ENCODE peak calls at places on chromosomes 1 and 21, in five cellular contexts. One of them, this sample, is unnamed. For H3K4me1, the result is how much of the 10 kb centered on the place peaks cover.

GRCh38 chr1:169509354-169509753 is 23.6 kb upstream of the SLC19A2 start:
- DNase-seq in adrenal gland: no peak
- DNase-seq in aorta: no peak
- DNase-seq in GM12878: no peak
- DNase-seq in foreskin keratinocyte: no peak
- DNase-seq in this sample: no peak

GRCh38 chr1:27296773-27297214 is 25.2 kb upstream of the TMEM222 start:
- DNase-seq in adrenal gland: peak
- DNase-seq in aorta: peak
- DNase-seq in GM12878: no peak
- DNase-seq in foreskin keratinocyte: peak
- DNase-seq in this sample: peak

GRCh38 chr1:224266105-224266935 is 63.7 kb downstream of the NVL start:
- DNase-seq in adrenal gland: no peak
- DNase-seq in aorta: no peak
- DNase-seq in GM12878: peak
- DNase-seq in foreskin keratinocyte: peak
- DNase-seq in this sample: no peak

GRCh38 chr1:168945870-168946269 is 160.6 kb upstream of the ATP1B1 start:
- DNase-seq in adrenal gland: peak
- DNase-seq in aorta: peak
- DNase-seq in GM12878: no peak
- DNase-seq in foreskin keratinocyte: no peak
- DNase-seq in this sample: no peak

GRCh38 chr1:67838180-67838912 is 5.1 kb upstream of the GNG12 start:
- DNase-seq in adrenal gland: peak
- DNase-seq in aorta: no peak
- DNase-seq in GM12878: no peak
- DNase-seq in foreskin keratinocyte: peak
- DNase-seq in this sample: peak

GRCh38 chr1:241475688-241476087 is 43.9 kb downstream of the FH start:
- DNase-seq in adrenal gland: no peak
- DNase-seq in aorta: no peak
- DNase-seq in GM12878: no peak
- DNase-seq in foreskin keratinocyte: peak
- DNase-seq in this sample: no peak

GRCh38 chr1:113890816-113891215 is 3.4 kb upstream of the BCL2L15 start:
- DNase-seq in adrenal gland: no peak
- DNase-seq in aorta: no peak
- DNase-seq in GM12878: no peak
- DNase-seq in foreskin keratinocyte: no peak
- DNase-seq in this sample: no peak

GRCh38 chr1:172269644-172270043 is 150.8 kb upstream of the C1orf105 start:
- DNase-seq in adrenal gland: no peak
- DNase-seq in aorta: no peak
- DNase-seq in GM12878: no peak
- DNase-seq in foreskin keratinocyte: peak
- DNase-seq in this sample: no peak

GRCh38 chr1:54120698-54121481 is 31.9 kb downstream of the CDCP2 start:
- DNase-seq in adrenal gland: no peak
- DNase-seq in aorta: no peak
- DNase-seq in GM12878: no peak
- DNase-seq in foreskin keratinocyte: no peak
- DNase-seq in this sample: no peak

GRCh38 chr1:185375583-185375982 is 58.5 kb upstream of the IVNS1ABP start:
- DNase-seq in adrenal gland: peak
- DNase-seq in aorta: peak
- DNase-seq in GM12878: no peak
- DNase-seq in foreskin keratinocyte: peak
- DNase-seq in this sample: no peak

GRCh38 chr1:119827010-119827409 is 15.8 kb upstream of the REG4 start:
- DNase-seq in adrenal gland: no peak
- DNase-seq in aorta: no peak
- DNase-seq in GM12878: no peak
- DNase-seq in foreskin keratinocyte: no peak
- DNase-seq in this sample: no peak

GRCh38 chr1:110337704-110338199 is 1.4 kb upstream of the RBM15 start:
- DNase-seq in adrenal gland: peak
- DNase-seq in aorta: peak
- DNase-seq in GM12878: no peak
- DNase-seq in foreskin keratinocyte: no peak
- DNase-seq in this sample: peak

GRCh38 chr1:84442256-84442655 is 36.8 kb upstream of the RPF1 start:
- DNase-seq in adrenal gland: no peak
- DNase-seq in aorta: no peak
- DNase-seq in GM12878: peak
- DNase-seq in foreskin keratinocyte: peak
- DNase-seq in this sample: no peak

GRCh38 chr1:163131981-163132380 is 62.8 kb downstream of the RGS4 start:
- DNase-seq in adrenal gland: no peak
- DNase-seq in aorta: no peak
- DNase-seq in GM12878: no peak
- DNase-seq in foreskin keratinocyte: no peak
- DNase-seq in this sample: no peak

DNA sequence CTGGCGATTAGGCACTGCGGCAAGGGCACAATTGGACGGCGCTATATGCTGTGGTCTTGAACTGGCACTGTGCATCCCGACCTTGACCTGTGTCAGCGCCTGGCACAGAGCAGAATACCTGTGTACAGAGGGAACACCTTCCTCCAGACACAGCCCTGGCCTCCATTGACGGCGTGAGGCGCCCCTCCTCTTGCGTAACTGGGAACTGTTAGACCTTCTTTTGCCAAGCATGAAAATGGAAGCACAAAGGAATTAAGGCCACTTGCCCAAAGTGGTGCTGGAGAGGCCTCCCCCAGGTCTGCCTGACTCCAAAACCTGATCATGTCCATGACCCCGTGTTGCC is 6.8 kb upstream of the AGTRAP start:
- DNase-seq in adrenal gland: no peak
- DNase-seq in aorta: no peak
- DNase-seq in GM12878: no peak
- DNase-seq in foreskin keratinocyte: no peak
- DNase-seq in this sample: no peak
- H3K4me1 ChIP-seq in adrenal gland: under half
- H3K4me1 ChIP-seq in aorta: under half
- H3K4me1 ChIP-seq in GM12878: under half
- H3K4me1 ChIP-seq in foreskin keratinocyte: under half
- H3K4me1 ChIP-seq in this sample: under half

GRCh38 chr21:14675774-14676530 is 129.8 kb upstream of the SAMSN1 start:
- DNase-seq in adrenal gland: no peak
- DNase-seq in aorta: no peak
- DNase-seq in GM12878: peak
- DNase-seq in foreskin keratinocyte: no peak
- DNase-seq in this sample: no peak

GRCh38 chr21:14673649-14674048 is 127.5 kb upstream of the SAMSN1 start:
- DNase-seq in adrenal gland: no peak
- DNase-seq in aorta: no peak
- DNase-seq in GM12878: no peak
- DNase-seq in foreskin keratinocyte: no peak
- DNase-seq in this sample: no peak

GRCh38 chr21:14677639-14678179 is 131.6 kb upstream of the SAMSN1 start:
- DNase-seq in adrenal gland: no peak
- DNase-seq in aorta: no peak
- DNase-seq in GM12878: no peak
- DNase-seq in foreskin keratinocyte: no peak
- DNase-seq in this sample: no peak

GRCh38 chr21:14678987-14679574 is 133.0 kb upstream of the SAMSN1 start:
- DNase-seq in adrenal gland: no peak
- DNase-seq in aorta: no peak
- DNase-seq in GM12878: no peak
- DNase-seq in foreskin keratinocyte: no peak
- DNase-seq in this sample: no peak

DNA sequence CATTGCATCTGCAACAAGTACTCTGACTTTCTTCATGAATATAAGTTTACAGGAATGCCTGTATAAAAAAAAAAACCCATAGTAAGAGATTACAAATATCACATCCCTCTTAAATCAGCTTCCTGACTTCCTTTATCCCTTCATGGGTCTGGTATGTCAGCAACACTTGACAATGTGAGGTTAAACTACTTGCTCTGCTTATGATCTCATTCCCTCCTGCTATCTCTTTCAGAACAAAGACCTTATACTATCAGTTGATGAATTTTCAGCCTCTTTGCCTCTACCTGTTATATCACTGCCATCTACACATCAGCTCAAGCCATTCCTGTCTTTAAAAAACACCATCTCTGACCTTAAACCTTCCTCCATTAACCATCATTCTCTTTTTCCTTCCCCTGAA is 130.9 kb upstream of the SAMSN1 start:
- DNase-seq in adrenal gland: no peak
- DNase-seq in aorta: no peak
- DNase-seq in GM12878: no peak
- DNase-seq in foreskin keratinocyte: no peak
- DNase-seq in this sample: no peak
- H3K4me1 ChIP-seq in adrenal gland: under half
- H3K4me1 ChIP-seq in aorta: under half
- H3K4me1 ChIP-seq in GM12878: under half
- H3K4me1 ChIP-seq in foreskin keratinocyte: under half
- H3K4me1 ChIP-seq in this sample: under half

DNA sequence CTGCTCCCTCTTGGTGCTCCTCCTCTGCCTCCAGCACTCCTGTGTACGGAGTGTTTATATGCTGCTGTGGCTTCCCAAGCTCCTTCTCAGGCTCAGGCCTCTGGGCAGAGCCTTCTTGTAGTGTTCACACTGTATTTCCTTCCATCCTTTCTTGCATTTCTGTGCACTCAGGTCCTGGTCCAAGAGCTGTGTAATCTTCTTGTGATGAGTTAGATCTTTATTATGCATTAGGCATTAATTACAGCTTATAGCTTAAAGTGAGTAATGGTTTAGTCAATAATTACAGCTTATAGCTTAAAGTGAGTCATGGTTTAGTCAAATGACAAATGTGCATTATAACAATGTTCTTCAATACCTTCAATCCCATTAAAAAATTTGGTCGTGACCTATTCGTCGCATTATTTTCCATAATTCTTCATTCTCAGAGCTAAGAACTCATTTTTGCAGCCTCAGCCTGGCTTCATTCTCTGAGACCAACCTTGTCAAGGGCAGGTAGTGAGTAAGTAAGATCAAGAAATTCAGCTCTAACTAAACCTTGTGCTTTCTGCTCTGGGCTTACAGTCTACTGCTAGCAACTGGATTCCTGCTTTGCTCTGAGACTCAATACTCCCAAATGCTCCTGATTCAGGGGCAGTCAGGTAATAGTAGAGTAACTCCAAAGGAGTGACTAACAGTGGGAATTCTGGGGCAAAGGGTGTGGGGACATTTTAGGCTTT is 154.6 kb upstream of the SPAG17 start:
- DNase-seq in adrenal gland: no peak
- DNase-seq in aorta: no peak
- DNase-seq in GM12878: no peak
- DNase-seq in foreskin keratinocyte: peak
- DNase-seq in this sample: no peak
- H3K4me1 ChIP-seq in adrenal gland: under half
- H3K4me1 ChIP-seq in aorta: under half
- H3K4me1 ChIP-seq in GM12878: under half
- H3K4me1 ChIP-seq in foreskin keratinocyte: half or more
- H3K4me1 ChIP-seq in this sample: under half

GRCh38 chr1:58882322-58882951 is 98.6 kb upstream of the JUN start:
- DNase-seq in adrenal gland: peak
- DNase-seq in aorta: no peak
- DNase-seq in GM12878: no peak
- DNase-seq in foreskin keratinocyte: no peak
- DNase-seq in this sample: no peak

GRCh38 chr1:58880592-58880991 is 96.7 kb upstream of the JUN start:
- DNase-seq in adrenal gland: no peak
- DNase-seq in aorta: no peak
- DNase-seq in GM12878: no peak
- DNase-seq in foreskin keratinocyte: no peak
- DNase-seq in this sample: no peak

GRCh38 chr1:58883037-58883887 is 99.4 kb upstream of the JUN start:
- DNase-seq in adrenal gland: peak
- DNase-seq in aorta: peak
- DNase-seq in GM12878: no peak
- DNase-seq in foreskin keratinocyte: peak
- DNase-seq in this sample: no peak

GRCh38 chr1:58881471-58881994 is 97.7 kb upstream of the JUN start:
- DNase-seq in adrenal gland: peak
- DNase-seq in aorta: peak
- DNase-seq in GM12878: no peak
- DNase-seq in foreskin keratinocyte: peak
- DNase-seq in this sample: no peak

GRCh38 chr1:58879464-58879863 is 95.6 kb upstream of the JUN start:
- DNase-seq in adrenal gland: no peak
- DNase-seq in aorta: no peak
- DNase-seq in GM12878: no peak
- DNase-seq in foreskin keratinocyte: no peak
- DNase-seq in this sample: no peak
- H3K4me1 ChIP-seq in adrenal gland: under half
- H3K4me1 ChIP-seq in aorta: under half
- H3K4me1 ChIP-seq in GM12878: under half
- H3K4me1 ChIP-seq in foreskin keratinocyte: under half
- H3K4me1 ChIP-seq in this sample: under half

DNA sequence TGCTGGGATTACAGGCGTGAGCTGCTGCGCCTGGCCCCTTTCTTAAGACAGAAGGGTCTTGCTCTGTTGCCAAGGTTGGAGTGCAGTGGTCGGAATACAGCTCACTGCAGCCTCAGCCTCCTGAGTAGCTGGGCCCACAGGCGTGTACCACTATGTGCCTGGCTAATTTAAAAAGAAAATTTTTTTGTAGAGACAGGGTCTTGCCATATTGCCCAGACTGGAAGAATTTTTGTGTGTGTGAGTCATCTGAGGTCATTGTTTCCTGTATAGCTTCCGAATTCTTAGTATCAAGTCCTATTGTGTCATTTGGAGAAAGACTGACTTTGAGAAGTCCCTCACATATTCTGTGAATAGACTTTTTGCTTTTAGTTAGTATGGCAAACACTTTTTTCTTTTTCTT is 4.7 kb downstream of the SZRD1 start:
- DNase-seq in adrenal gland: no peak
- DNase-seq in aorta: no peak
- DNase-seq in GM12878: no peak
- DNase-seq in foreskin keratinocyte: peak
- DNase-seq in this sample: no peak
- H3K4me1 ChIP-seq in adrenal gland: under half
- H3K4me1 ChIP-seq in aorta: under half
- H3K4me1 ChIP-seq in GM12878: under half
- H3K4me1 ChIP-seq in foreskin keratinocyte: under half
- H3K4me1 ChIP-seq in this sample: under half

This sample was measured in BE2C.